ENCODE peak calls at places on chromosomes 11 and 22, in ten cellular contexts. A is body of pancreas, H is H54, Z is prostate gland, L is IMR-90, U is A549, Q is transverse colon, M is ovary, X is Peyer's patch, W is endothelial cell of umbilical vein. E is an unnamed sample.

GRCh38 chr11:99739464-99740089 is 718.8 kb downstream of the CNTN5 start:
- DNase-seq in A (no peak), H (no peak), Z (no peak), L (peak), U (peak), Q (no peak), M (no peak), X (no peak), W (no peak), E (peak)

GRCh38 chr11:8654503-8654902 is 28.0 kb downstream of the TRIM66 start:
- DNase-seq in A (no peak), H (no peak), Z (no peak), L (peak), U (no peak), Q (no peak), M (no peak), X (no peak), W (no peak), E (no peak)

GRCh38 chr11:7612661-7613393 is 60.5 kb downstream of the CYB5R2 start:
- DNase-seq in A (peak), H (no peak), Z (no peak), L (peak), U (no peak), Q (no peak), M (no peak), X (no peak), W (peak), E (no peak)

GRCh38 chr11:10918698-10919097 is 60.8 kb upstream of the ZBED5 start:
- DNase-seq in A (no peak), H (no peak), Z (no peak), L (no peak), U (no peak), Q (no peak), M (no peak), X (no peak), W (no peak), E (no peak)

GRCh38 chr11:77967121-77967520 is 27.3 kb downstream of the INTS4 start:
- DNase-seq in A (no peak), H (no peak), Z (no peak), L (no peak), U (no peak), Q (no peak), M (no peak), X (no peak), W (no peak), E (no peak)

GRCh38 chr11:76603202-76603601 is 67.3 kb downstream of the LRRC32 start:
- DNase-seq in A (no peak), H (no peak), Z (no peak), L (no peak), U (no peak), Q (no peak), M (no peak), X (no peak), W (no peak), E (no peak)

GRCh38 chr11:94678236-94678635 is 89.9 kb upstream of the AMOTL1 start:
- DNase-seq in A (no peak), H (no peak), Z (peak), L (no peak), U (no peak), Q (no peak), M (no peak), X (no peak), W (no peak), E (no peak)

GRCh38 chr11:10114593-10115404 is 179.2 kb downstream of the SBF2 start:
- DNase-seq in A (no peak), H (no peak), Z (no peak), L (no peak), U (no peak), Q (no peak), M (no peak), X (no peak), W (no peak), E (no peak)

GRCh38 chr11:36672815-36673450 is 74.9 kb upstream of the RAG2 start:
- DNase-seq in A (peak), H (no peak), Z (peak), L (peak), U (no peak), Q (no peak), M (no peak), X (no peak), W (peak), E (peak)

GRCh38 chr11:120302001-120302805 is 22.9 kb upstream of the TLCD5 start:
- DNase-seq in A (peak), H (no peak), Z (peak), L (no peak), U (no peak), Q (peak), M (no peak), X (no peak), W (no peak), E (no peak)

GRCh38 chr11:73340164-73340563 is 32.1 kb downstream of the ARHGEF17 start:
- DNase-seq in A (no peak), H (no peak), Z (no peak), L (no peak), U (no peak), Q (no peak), M (no peak), X (no peak), W (no peak), E (no peak)

GRCh38 chr11:118623291-118623655 is 15.9 kb downstream of the PHLDB1 start:
- DNase-seq in A (peak), H (no peak), Z (peak), L (peak), U (no peak), Q (no peak), M (no peak), X (peak), W (peak), E (no peak)

GRCh38 chr22:26707581-26707980 is 50.2 kb downstream of the MIAT start:
- DNase-seq in A (no peak), H (no peak), Z (no peak), L (no peak), U (no peak), Q (no peak), M (no peak), X (no peak), W (no peak), E (no peak)

GRCh38 chr11:102471474-102471873 is 18.9 kb upstream of the TMEM123 start:
- DNase-seq in A (no peak), H (no peak), Z (no peak), L (no peak), U (no peak), Q (no peak), M (no peak), X (no peak), W (no peak), E (no peak)

GRCh38 chr11:10728779-10729472 is 22.1 kb upstream of the CTR9 start:
- DNase-seq in A (no peak), H (no peak), Z (no peak), L (peak), U (no peak), Q (no peak), M (no peak), X (no peak), W (no peak), E (no peak)

GRCh38 chr11:131943296-131943695 is 572.9 kb downstream of the NTM start:
- DNase-seq in A (peak), H (no peak), Z (no peak), L (no peak), U (no peak), Q (no peak), M (no peak), X (no peak), W (no peak), E (no peak)

GRCh38 chr22:29102300-29102699 is 29.5 kb downstream of the KREMEN1 start:
- DNase-seq in A (no peak), H (no peak), Z (no peak), L (no peak), U (no peak), Q (no peak), M (no peak), X (no peak), W (no peak), E (no peak)

GRCh38 chr11:118620529-118621070 is 13.2 kb downstream of the PHLDB1 start:
- DNase-seq in A (peak), H (no peak), Z (no peak), L (no peak), U (no peak), Q (no peak), M (no peak), X (peak), W (no peak), E (no peak)

GRCh38 chr11:86802601-86803051 is 2.3 kb downstream of the PRSS23 start:
- DNase-seq in A (peak), H (no peak), Z (peak), L (peak), U (peak), Q (no peak), M (no peak), X (no peak), W (peak), E (peak)

GRCh38 chr11:66326261-66327111 is 9.6 kb upstream of the CD248 start:
- DNase-seq in A (no peak), H (peak), Z (no peak), L (no peak), U (no peak), Q (no peak), M (peak), X (no peak), W (no peak), E (no peak)

GRCh38 chr22:31944700-31945477 is 554 bp downstream of the YWHAH start:
- DNase-seq in A (no peak), H (peak), Z (peak), L (no peak), U (peak), Q (peak), M (peak), X (peak), W (peak), E (peak)

GRCh38 chr22:33940741-33941140 is 20.5 kb upstream of the LARGE1 start:
- DNase-seq in A (no peak), H (no peak), Z (no peak), L (no peak), U (no peak), Q (no peak), M (no peak), X (no peak), W (no peak), E (no peak)

GRCh38 chr11:5197538-5197937 is 2.9 kb downstream of the OR51V1 start:
- DNase-seq in A (no peak), H (no peak), Z (no peak), L (peak), U (no peak), Q (no peak), M (no peak), X (no peak), W (peak), E (no peak)

GRCh38 chr11:66886671-66887221 is 29.9 kb downstream of the LRFN4 start:
- DNase-seq in A (peak), H (peak), Z (no peak), L (peak), U (peak), Q (no peak), M (no peak), X (peak), W (no peak), E (no peak)

GRCh38 chr11:94769897-94770296 is 1.7 kb downstream of the AMOTL1 start:
- DNase-seq in A (peak), H (no peak), Z (no peak), L (no peak), U (no peak), Q (no peak), M (no peak), X (no peak), W (peak), E (no peak)

GRCh38 chr22:31489632-31490495 is at the start of gene EIF4ENIF1:
- DNase-seq in A (peak), H (peak), Z (peak), L (peak), U (peak), Q (peak), M (peak), X (peak), W (peak), E (peak)

GRCh38 chr22:46573781-46574437 is 36.5 kb upstream of the CELSR1 start:
- DNase-seq in A (peak), H (no peak), Z (no peak), L (no peak), U (no peak), Q (peak), M (no peak), X (peak), W (no peak), E (no peak)

GRCh38 chr11:95089620-95090542 is at the start of gene ENDOD1:
- DNase-seq in A (peak), H (peak), Z (peak), L (peak), U (peak), Q (peak), M (peak), X (peak), W (peak), E (peak)

DNA sequence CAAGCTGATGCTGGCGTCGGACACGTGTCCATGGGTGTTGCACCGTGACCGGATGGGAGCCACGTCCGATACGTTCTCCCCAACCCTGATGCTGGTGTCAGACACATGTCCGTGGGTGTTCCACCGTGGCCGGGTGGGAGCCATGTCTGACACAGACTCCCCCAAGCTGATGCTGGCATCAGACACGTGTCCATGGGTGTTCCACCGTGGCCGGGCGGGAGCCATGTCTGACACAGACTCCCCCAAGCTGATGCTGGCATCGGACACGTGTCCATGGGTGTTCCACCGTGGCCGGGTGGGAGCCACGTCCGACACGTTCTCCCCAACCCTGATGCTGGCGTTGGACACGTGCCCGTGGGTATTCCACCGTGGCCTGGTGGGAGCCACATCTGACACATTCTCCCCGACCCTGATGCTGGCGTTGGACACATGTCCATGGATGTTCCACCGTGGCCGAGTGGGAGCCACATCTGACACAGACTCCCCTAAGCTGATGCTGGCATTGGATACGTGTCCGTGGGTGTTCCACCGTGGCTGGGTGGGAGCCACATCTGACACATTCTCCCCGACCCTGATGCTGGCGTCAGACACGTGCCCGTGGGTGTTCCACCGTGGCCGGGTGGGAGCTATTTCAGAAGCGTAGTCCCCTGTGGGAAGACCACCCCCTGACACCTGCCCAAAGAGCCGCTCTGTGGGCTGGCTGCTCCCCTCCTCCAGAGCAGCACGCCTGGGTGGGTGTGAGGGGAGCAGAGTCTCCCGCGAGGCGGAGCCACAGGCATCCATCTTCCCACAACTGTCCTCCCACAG is 20.0 kb downstream of the SELENOO start:
- DNase-seq in A (no peak), H (no peak), Z (no peak), L (no peak), U (no peak), Q (no peak), M (peak), X (no peak), W (no peak), E (no peak)
- TF ChIP-seq POLR2A in A (no peak), H (no peak), Z (no peak), L (no peak), U (no peak), Q (no peak), M (no peak), X (no peak), W (no peak), E (no peak)

GRCh38 chr11:2655834-2656622 is 43.8 kb downstream of the KCNQ1OT1 start:
- DNase-seq in A (peak), H (peak), Z (no peak), L (peak), U (no peak), Q (no peak), M (no peak), X (no peak), W (no peak), E (no peak)
- TF ChIP-seq POLR2A in A (no peak), H (no peak), Z (no peak), L (no peak), U (no peak), Q (no peak), M (no peak), X (no peak), W (no peak), E (no peak)

GRCh38 chr22:35401863-35402262 is 1.9 kb downstream of the MCM5 start:
- DNase-seq in A (no peak), H (no peak), Z (no peak), L (no peak), U (no peak), Q (no peak), M (no peak), X (no peak), W (no peak), E (peak)

GRCh38 chr22:35398574-35398973 is 1.4 kb upstream of the MCM5 start:
- DNase-seq in A (no peak), H (no peak), Z (no peak), L (no peak), U (no peak), Q (no peak), M (no peak), X (no peak), W (no peak), E (no peak)

GRCh38 chr22:35399114-35399677 is 744 bp upstream of the MCM5 start:
- DNase-seq in A (no peak), H (no peak), Z (no peak), L (no peak), U (no peak), Q (no peak), M (no peak), X (no peak), W (no peak), E (peak)

GRCh38 chr22:35400335-35400680 is 368 bp downstream of the MCM5 start:
- DNase-seq in A (no peak), H (no peak), Z (no peak), L (no peak), U (no peak), Q (no peak), M (no peak), X (no peak), W (no peak), E (peak)

DNA sequence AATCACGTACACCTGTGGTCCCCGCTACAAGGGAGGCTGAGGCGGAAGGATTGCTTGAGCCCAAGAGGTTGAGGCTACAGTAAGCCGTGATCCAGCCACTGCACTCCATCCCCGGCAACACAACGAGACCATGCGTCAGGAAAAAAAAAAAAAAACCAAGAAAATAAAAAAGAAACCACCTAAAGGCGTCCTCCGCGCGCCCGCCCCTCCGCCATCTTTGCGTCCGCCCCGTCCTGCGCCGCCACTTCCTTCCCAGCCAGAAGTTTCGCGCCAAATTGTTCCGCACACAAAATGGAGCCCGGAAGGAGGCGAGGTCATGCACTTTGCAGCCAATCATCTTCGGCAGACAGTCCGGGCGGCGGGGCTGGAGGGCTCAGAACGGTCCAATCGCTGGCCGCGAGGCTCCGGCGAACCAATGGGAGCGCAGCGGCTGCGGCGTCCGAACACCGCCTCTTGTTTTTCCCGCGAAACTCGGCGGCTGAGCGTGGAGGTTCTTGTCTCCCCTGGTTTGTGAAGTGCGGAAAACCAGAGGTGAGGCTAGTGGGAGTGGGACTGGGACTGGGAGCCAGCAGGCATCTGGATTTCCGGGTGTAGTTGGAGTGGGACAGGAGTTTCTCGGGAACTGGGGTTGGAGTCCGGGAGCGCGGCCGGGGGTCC is at the start of gene MCM5:
- DNase-seq in A (peak), H (peak), Z (peak), L (peak), U (peak), Q (peak), M (peak), X (peak), W (peak), E (peak)
- TF ChIP-seq POLR2A in A (peak), H (no peak), Z (no peak), L (peak), U (no peak), Q (no peak), M (no peak), X (no peak), W (peak), E (peak)

DNA sequence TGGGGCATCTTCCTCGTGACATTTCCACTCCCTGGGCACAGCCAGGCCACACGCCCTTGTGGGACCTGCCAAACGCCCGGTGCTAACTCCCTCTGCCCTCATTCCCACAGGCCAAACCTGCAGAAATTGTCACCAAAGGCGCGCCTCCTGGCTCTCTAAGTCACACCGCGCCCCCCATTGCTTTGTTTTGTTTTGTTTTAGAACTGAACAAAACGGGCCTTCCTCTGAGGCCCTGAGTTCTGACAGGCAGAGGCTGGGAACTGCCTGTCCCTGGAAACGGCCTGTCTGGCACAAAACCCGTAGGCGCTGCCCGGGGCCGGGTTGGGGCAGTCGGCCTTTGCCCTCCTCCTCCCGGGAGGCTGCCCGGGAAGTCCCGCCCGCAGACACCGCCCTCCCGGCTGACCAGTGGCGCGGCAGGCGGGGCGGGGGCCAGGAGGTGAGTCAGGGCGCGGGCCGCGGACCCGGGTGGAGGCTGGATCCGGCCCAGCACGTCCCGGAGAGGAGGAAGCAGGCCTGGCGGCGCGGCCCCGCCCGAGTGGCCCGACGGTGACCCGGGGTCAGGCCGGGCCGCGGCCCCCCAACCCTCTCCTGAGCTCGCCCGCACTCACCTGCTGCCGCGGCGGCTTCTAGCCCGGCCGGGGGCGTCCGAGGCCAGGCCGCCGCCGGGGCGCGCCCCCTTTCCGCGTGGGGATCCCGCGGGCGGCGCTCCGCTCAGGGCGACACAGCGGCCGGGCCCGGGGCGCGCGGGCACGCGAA is 465 bp downstream of the SUN2 start:
- DNase-seq in A (peak), H (peak), Z (peak), L (peak), U (peak), Q (peak), M (peak), X (peak), W (peak), E (peak)
- TF ChIP-seq POLR2A in A (peak), H (peak), Z (peak), L (no peak), U (peak), Q (peak), M (no peak), X (peak), W (peak), E (no peak)

GRCh38 chr22:37088750-37089408 is 20.6 kb downstream of the TMPRSS6 start:
- DNase-seq in A (no peak), H (no peak), Z (no peak), L (no peak), U (no peak), Q (no peak), M (no peak), X (no peak), W (no peak), E (no peak)
- TF ChIP-seq POLR2A in A (no peak), H (no peak), Z (no peak), L (no peak), U (no peak), Q (no peak), M (no peak), X (no peak), W (no peak), E (no peak)

GRCh38 chr11:2376751-2377451 is at the start of gene CD81:
- DNase-seq in A (peak), H (peak), Z (no peak), L (peak), U (peak), Q (no peak), M (peak), X (peak), W (no peak), E (peak)
- TF ChIP-seq POLR2A in A (no peak), H (peak), Z (peak), L (peak), U (peak), Q (no peak), M (no peak), X (no peak), W (peak), E (no peak)

GRCh38 chr11:57597461-57597892 is at the start of gene SERPING1:
- DNase-seq in A (peak), H (no peak), Z (peak), L (no peak), U (no peak), Q (peak), M (peak), X (peak), W (no peak), E (no peak)
- TF ChIP-seq POLR2A in A (peak), H (no peak), Z (no peak), L (no peak), U (no peak), Q (no peak), M (peak), X (no peak), W (no peak), E (no peak)

E was measured in erythroblast.